ENCODE peak calls at places on chromosomes 4 and X, in five cellular contexts. T is hepatocyte, W is A549, J is tibial nerve, U is foreskin keratinocyte. S is an unnamed sample.

GRCh38 chrX:54494166-54494969 is 1.7 kb downstream of the FGD1 start:
- DNase-seq in T (no peak), W (no peak), J (no peak), U (peak; percentile 26), S (no peak)

GRCh38 chr4:165006457-165006856 is 25.3 kb upstream of the TRIM60 start:
- DNase-seq in T (no peak), W (no peak), J (no peak), U (no peak), S (no peak)

GRCh38 chr4:175833574-175834350 is 21.7 kb upstream of the GPM6A start:
- DNase-seq in T (no peak), W (no peak), J (no peak), U (no peak), S (no peak)

GRCh38 chr4:13920901-13921300 is 293.4 kb upstream of the BOD1L1 start:
- DNase-seq in T (peak; percentile 73), W (peak; percentile 93), J (peak; percentile 56), U (peak; percentile 100), S (peak; percentile 84)

GRCh38 chr4:3410401-3411135 is 31.2 kb upstream of the HGFAC start:
- DNase-seq in T (no peak), W (no peak), J (no peak), U (no peak), S (no peak)

GRCh38 chr4:2802618-2803531 is 10.0 kb downstream of the SH3BP2 start:
- DNase-seq in T (no peak), W (no peak), J (no peak), U (no peak), S (no peak)

GRCh38 chr4:41257257-41257900 is 651 bp downstream of the UCHL1 start:
- DNase-seq in T (peak; percentile 73), W (peak; percentile 79), J (no peak), U (no peak), S (peak; percentile 46)

GRCh38 chr4:73988096-73988495 is at the start of gene PPBP:
- DNase-seq in T (no peak), W (no peak), J (no peak), U (peak; percentile 62), S (no peak)

GRCh38 chr4:108965031-108965430 is 202.2 kb upstream of the ETNPPL start:
- DNase-seq in T (no peak), W (no peak), J (no peak), U (no peak), S (no peak)

GRCh38 chr4:80171251-80171650 is 26.1 kb upstream of the PRDM8 start:
- DNase-seq in T (no peak), W (no peak), J (no peak), U (peak; percentile 29), S (no peak)

GRCh38 chrX:44503550-44503949 is 39.1 kb downstream of the FUNDC1 start:
- DNase-seq in T (no peak), W (no peak), J (no peak), U (peak; percentile 42), S (no peak)

GRCh38 chrX:110089656-110090404 is 86.9 kb downstream of the TMEM164 start:
- DNase-seq in T (no peak), W (no peak), J (no peak), U (no peak), S (no peak)

GRCh38 chr4:186693894-186694293 is 29.8 kb downstream of the FAT1 start:
- DNase-seq in T (no peak), W (no peak), J (no peak), U (no peak), S (no peak)
- H3K27ac ChIP-seq in T (no peak overlapping the region), W (peak overlapping the region; percentile 91), J (peak overlapping the region; percentile 60), U (no peak overlapping the region), S (peak overlapping the region; percentile 82)

GRCh38 chr4:99723555-99724450 is 66.2 kb upstream of the C4orf54 start:
- DNase-seq in T (peak; percentile 86), W (peak; percentile 68), J (no peak), U (peak; percentile 84), S (peak; percentile 82)
- H3K27ac ChIP-seq in T (peak overlapping the region; percentile 70), W (peak overlapping the region; percentile 84), J (no peak overlapping the region), U (peak overlapping the region; percentile 43), S (no peak overlapping the region)

DNA sequence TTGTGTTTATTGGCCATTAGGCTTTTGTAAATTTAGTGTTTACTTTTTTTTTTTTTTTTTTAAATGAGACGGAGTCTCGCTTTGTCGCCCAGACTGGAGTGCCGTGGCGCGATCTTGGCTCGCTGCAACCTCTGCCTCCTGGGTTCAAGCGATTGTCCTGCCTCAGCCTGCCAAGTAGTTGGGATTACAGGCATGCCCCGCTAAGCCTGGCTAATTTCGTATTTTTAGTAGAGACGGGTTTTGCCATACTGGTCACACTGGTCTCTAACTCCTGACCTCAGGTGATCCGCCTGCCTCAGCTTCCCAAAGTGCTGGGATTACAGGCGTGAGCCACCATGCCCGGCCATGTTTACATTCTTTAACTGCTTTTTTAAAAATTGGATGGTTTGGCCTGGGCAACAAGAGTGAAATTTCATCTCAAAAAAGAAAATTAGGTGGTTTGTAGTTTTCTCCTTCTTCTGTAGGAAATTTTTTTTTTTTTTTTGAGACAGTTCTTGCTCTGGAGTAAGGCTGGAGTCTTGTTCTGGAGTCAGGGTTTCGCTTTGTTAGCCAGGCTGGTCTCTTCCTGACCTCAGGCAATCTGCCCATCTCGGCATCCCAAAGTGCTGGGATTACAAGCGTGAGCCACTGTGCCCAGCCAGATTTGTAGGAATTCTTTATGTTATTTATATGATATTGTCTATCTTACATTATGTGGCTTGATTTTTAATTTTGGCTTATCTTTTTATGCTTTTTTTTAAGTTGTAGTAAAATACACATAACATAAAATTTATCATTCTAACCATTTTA is 15.1 kb downstream of the UBE2K start:
- DNase-seq in T (no peak), W (no peak), J (no peak), U (no peak), S (no peak)
- H3K27ac ChIP-seq in T (no peak overlapping the region), W (no peak overlapping the region), J (no peak overlapping the region), U (no peak overlapping the region), S (no peak overlapping the region)

GRCh38 chr4:185145572-185145971 is 2.5 kb downstream of the SLC25A4 start:
- DNase-seq in T (no peak), W (no peak), J (no peak), U (no peak), S (no peak)
- H3K27ac ChIP-seq in T (no peak overlapping the region), W (no peak overlapping the region), J (no peak overlapping the region), U (no peak overlapping the region), S (no peak overlapping the region)

GRCh38 chr4:78651250-78651860 is 99.8 kb downstream of the ANXA3 start:
- DNase-seq in T (no peak), W (no peak), J (no peak), U (no peak), S (no peak)
- H3K27ac ChIP-seq in T (peak overlapping the region; percentile 67), W (peak overlapping the region; percentile 78), J (no peak overlapping the region), U (no peak overlapping the region), S (no peak overlapping the region)

DNA sequence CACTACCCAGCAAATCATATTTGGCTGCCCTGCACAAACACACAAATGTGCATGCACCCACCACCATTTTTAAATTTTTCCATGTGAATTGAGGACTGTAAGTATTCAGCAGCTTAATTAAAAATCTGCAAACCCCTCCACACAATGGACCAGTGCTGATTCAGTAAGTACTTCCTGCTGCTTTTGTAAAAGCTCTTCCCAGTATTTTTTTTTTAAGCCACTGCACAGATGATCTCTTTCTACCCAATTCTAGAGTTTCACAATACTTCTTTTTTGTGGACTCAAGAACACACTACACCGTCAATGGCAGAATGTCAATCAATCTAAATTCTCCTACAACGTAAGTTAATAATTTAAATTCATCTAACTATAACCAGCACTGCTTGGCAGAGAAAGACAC is 26.5 kb downstream of the SH3RF1 start:
- DNase-seq in T (no peak), W (no peak), J (no peak), U (no peak), S (no peak)
- H3K27ac ChIP-seq in T (peak overlapping the region; percentile 15), W (peak overlapping the region; percentile 69), J (no peak overlapping the region), U (peak overlapping the region; percentile 6), S (no peak overlapping the region)

GRCh38 chr4:101187837-101188236 is 159.5 kb downstream of the PPP3CA start:
- DNase-seq in T (no peak), W (peak; percentile 20), J (no peak), U (no peak), S (no peak)

GRCh38 chr4:101188906-101189305 is 158.4 kb downstream of the PPP3CA start:
- DNase-seq in T (no peak), W (no peak), J (no peak), U (no peak), S (no peak)

GRCh38 chr4:101197350-101197749 is 150.0 kb downstream of the PPP3CA start:
- DNase-seq in T (no peak), W (no peak), J (no peak), U (no peak), S (no peak)

GRCh38 chr4:101191302-101192098 is 155.8 kb downstream of the PPP3CA start:
- DNase-seq in T (peak; percentile 20), W (peak; percentile 88), J (peak; percentile 70), U (no peak), S (no peak)

GRCh38 chr4:101192244-101192643 is 155.1 kb downstream of the PPP3CA start:
- DNase-seq in T (no peak), W (peak; percentile 71), J (no peak), U (no peak), S (no peak)
- H3K27ac ChIP-seq in T (peak overlapping the region; percentile 6), W (peak overlapping the region; percentile 89), J (peak overlapping the region; percentile 37), U (no peak overlapping the region), S (no peak overlapping the region)